ENCODE peak calls at places on chromosome 19, in nine cellular contexts. One of them, this sample, is unnamed.

GRCh38 chr19:48887861-48888612 is 10.5 kb downstream of the TULP2 start:
- DNase-seq in anterior cingulate cortex: no peak
- DNase-seq in activated gamma-delta T cell: no peak
- DNase-seq in amniotic stem cell: no peak
- DNase-seq in activated naive CD8-positive, alpha-beta T cell treated with anti-CD3 and anti-CD28 coated beads for 36 hours: no peak
- DNase-seq in hypothalamus: no peak
- DNase-seq in psoas muscle: no peak
- DNase-seq in glutamatergic neuron: no peak
- DNase-seq in stimulated activated naive CD8-positive, alpha-beta T cell treated with anti-CD3 and anti-CD28 coated beads, Interleukin-15, Interleukin-2, amounts not matched to agents 100 U/mL and 50 U/mL, for 24 hours: no peak
- DNase-seq in this sample: no peak

GRCh38 chr19:47255947-47256687 is at the start of gene CCDC9:
- DNase-seq in anterior cingulate cortex: peak; percentile 95
- DNase-seq in activated gamma-delta T cell: peak; percentile 95
- DNase-seq in amniotic stem cell: peak; percentile 95
- DNase-seq in activated naive CD8-positive, alpha-beta T cell treated with anti-CD3 and anti-CD28 coated beads for 36 hours: peak; percentile 98
- DNase-seq in hypothalamus: peak; percentile 99
- DNase-seq in psoas muscle: peak; percentile 99
- DNase-seq in glutamatergic neuron: peak; percentile 97
- DNase-seq in stimulated activated naive CD8-positive, alpha-beta T cell treated with anti-CD3 and anti-CD28 coated beads, Interleukin-15, Interleukin-2, amounts not matched to agents 100 U/mL and 50 U/mL, for 24 hours: peak; percentile 97
- DNase-seq in this sample: no peak

GRCh38 chr19:54391589-54392061 is 23.6 kb upstream of the TTYH1 start:
- DNase-seq in anterior cingulate cortex: no peak
- DNase-seq in activated gamma-delta T cell: no peak
- DNase-seq in amniotic stem cell: no peak
- DNase-seq in activated naive CD8-positive, alpha-beta T cell treated with anti-CD3 and anti-CD28 coated beads for 36 hours: no peak
- DNase-seq in hypothalamus: no peak
- DNase-seq in psoas muscle: no peak
- DNase-seq in glutamatergic neuron: no peak
- DNase-seq in stimulated activated naive CD8-positive, alpha-beta T cell treated with anti-CD3 and anti-CD28 coated beads, Interleukin-15, Interleukin-2, amounts not matched to agents 100 U/mL and 50 U/mL, for 24 hours: no peak
- DNase-seq in this sample: no peak

GRCh38 chr19:53991224-53992113 is at the start of gene CACNG6:
- DNase-seq in anterior cingulate cortex: no peak
- DNase-seq in activated gamma-delta T cell: no peak
- DNase-seq in amniotic stem cell: no peak
- DNase-seq in activated naive CD8-positive, alpha-beta T cell treated with anti-CD3 and anti-CD28 coated beads for 36 hours: no peak
- DNase-seq in hypothalamus: no peak
- DNase-seq in psoas muscle: peak; percentile 88
- DNase-seq in glutamatergic neuron: peak; percentile 54
- DNase-seq in stimulated activated naive CD8-positive, alpha-beta T cell treated with anti-CD3 and anti-CD28 coated beads, Interleukin-15, Interleukin-2, amounts not matched to agents 100 U/mL and 50 U/mL, for 24 hours: no peak
- DNase-seq in this sample: no peak

GRCh38 chr19:48413879-48414623 is 20.6 kb downstream of the GRIN2D start:
- DNase-seq in anterior cingulate cortex: no peak
- DNase-seq in activated gamma-delta T cell: no peak
- DNase-seq in amniotic stem cell: no peak
- DNase-seq in activated naive CD8-positive, alpha-beta T cell treated with anti-CD3 and anti-CD28 coated beads for 36 hours: no peak
- DNase-seq in hypothalamus: no peak
- DNase-seq in psoas muscle: no peak
- DNase-seq in glutamatergic neuron: no peak
- DNase-seq in stimulated activated naive CD8-positive, alpha-beta T cell treated with anti-CD3 and anti-CD28 coated beads, Interleukin-15, Interleukin-2, amounts not matched to agents 100 U/mL and 50 U/mL, for 24 hours: no peak
- DNase-seq in this sample: no peak

GRCh38 chr19:35068941-35069634 is 27.6 kb downstream of the HPN start:
- DNase-seq in anterior cingulate cortex: no peak
- DNase-seq in activated gamma-delta T cell: no peak
- DNase-seq in amniotic stem cell: no peak
- DNase-seq in activated naive CD8-positive, alpha-beta T cell treated with anti-CD3 and anti-CD28 coated beads for 36 hours: no peak
- DNase-seq in hypothalamus: no peak
- DNase-seq in psoas muscle: no peak
- DNase-seq in glutamatergic neuron: no peak
- DNase-seq in stimulated activated naive CD8-positive, alpha-beta T cell treated with anti-CD3 and anti-CD28 coated beads, Interleukin-15, Interleukin-2, amounts not matched to agents 100 U/mL and 50 U/mL, for 24 hours: no peak
- DNase-seq in this sample: no peak

GRCh38 chr19:54889566-54889965 is 15.5 kb downstream of the FCAR start:
- DNase-seq in anterior cingulate cortex: no peak
- DNase-seq in activated gamma-delta T cell: no peak
- DNase-seq in amniotic stem cell: no peak
- DNase-seq in activated naive CD8-positive, alpha-beta T cell treated with anti-CD3 and anti-CD28 coated beads for 36 hours: no peak
- DNase-seq in hypothalamus: no peak
- DNase-seq in psoas muscle: no peak
- DNase-seq in glutamatergic neuron: no peak
- DNase-seq in stimulated activated naive CD8-positive, alpha-beta T cell treated with anti-CD3 and anti-CD28 coated beads, Interleukin-15, Interleukin-2, amounts not matched to agents 100 U/mL and 50 U/mL, for 24 hours: no peak
- DNase-seq in this sample: no peak

GRCh38 chr19:42311612-42312160 is 1.4 kb upstream of the TMEM145 start:
- DNase-seq in anterior cingulate cortex: no peak
- DNase-seq in activated gamma-delta T cell: no peak
- DNase-seq in amniotic stem cell: no peak
- DNase-seq in activated naive CD8-positive, alpha-beta T cell treated with anti-CD3 and anti-CD28 coated beads for 36 hours: no peak
- DNase-seq in hypothalamus: no peak
- DNase-seq in psoas muscle: no peak
- DNase-seq in glutamatergic neuron: no peak
- DNase-seq in stimulated activated naive CD8-positive, alpha-beta T cell treated with anti-CD3 and anti-CD28 coated beads, Interleukin-15, Interleukin-2, amounts not matched to agents 100 U/mL and 50 U/mL, for 24 hours: no peak
- DNase-seq in this sample: peak; percentile 57

GRCh38 chr19:28563964-28564914 is 648.7 kb downstream of the UQCRFS1 start:
- DNase-seq in anterior cingulate cortex: no peak
- DNase-seq in activated gamma-delta T cell: no peak
- DNase-seq in amniotic stem cell: no peak
- DNase-seq in activated naive CD8-positive, alpha-beta T cell treated with anti-CD3 and anti-CD28 coated beads for 36 hours: no peak
- DNase-seq in hypothalamus: no peak
- DNase-seq in psoas muscle: no peak
- DNase-seq in glutamatergic neuron: no peak
- DNase-seq in stimulated activated naive CD8-positive, alpha-beta T cell treated with anti-CD3 and anti-CD28 coated beads, Interleukin-15, Interleukin-2, amounts not matched to agents 100 U/mL and 50 U/mL, for 24 hours: no peak
- DNase-seq in this sample: no peak

GRCh38 chr19:51289635-51290034 is 21.8 kb upstream of the IGLON5 start:
- DNase-seq in anterior cingulate cortex: no peak
- DNase-seq in activated gamma-delta T cell: no peak
- DNase-seq in amniotic stem cell: no peak
- DNase-seq in activated naive CD8-positive, alpha-beta T cell treated with anti-CD3 and anti-CD28 coated beads for 36 hours: no peak
- DNase-seq in hypothalamus: no peak
- DNase-seq in psoas muscle: no peak
- DNase-seq in glutamatergic neuron: no peak
- DNase-seq in stimulated activated naive CD8-positive, alpha-beta T cell treated with anti-CD3 and anti-CD28 coated beads, Interleukin-15, Interleukin-2, amounts not matched to agents 100 U/mL and 50 U/mL, for 24 hours: no peak
- DNase-seq in this sample: no peak

GRCh38 chr19:48844472-48844871 is 8.2 kb upstream of the HSD17B14 start:
- DNase-seq in anterior cingulate cortex: no peak
- DNase-seq in activated gamma-delta T cell: no peak
- DNase-seq in amniotic stem cell: no peak
- DNase-seq in activated naive CD8-positive, alpha-beta T cell treated with anti-CD3 and anti-CD28 coated beads for 36 hours: no peak
- DNase-seq in hypothalamus: no peak
- DNase-seq in psoas muscle: no peak
- DNase-seq in glutamatergic neuron: no peak
- DNase-seq in stimulated activated naive CD8-positive, alpha-beta T cell treated with anti-CD3 and anti-CD28 coated beads, Interleukin-15, Interleukin-2, amounts not matched to agents 100 U/mL and 50 U/mL, for 24 hours: no peak
- DNase-seq in this sample: peak; percentile 62

GRCh38 chr19:38216785-38217746 is 7.0 kb downstream of the DPF1 start:
- DNase-seq in anterior cingulate cortex: no peak
- DNase-seq in activated gamma-delta T cell: no peak
- DNase-seq in amniotic stem cell: no peak
- DNase-seq in activated naive CD8-positive, alpha-beta T cell treated with anti-CD3 and anti-CD28 coated beads for 36 hours: no peak
- DNase-seq in hypothalamus: no peak
- DNase-seq in psoas muscle: no peak
- DNase-seq in glutamatergic neuron: no peak
- DNase-seq in stimulated activated naive CD8-positive, alpha-beta T cell treated with anti-CD3 and anti-CD28 coated beads, Interleukin-15, Interleukin-2, amounts not matched to agents 100 U/mL and 50 U/mL, for 24 hours: no peak
- DNase-seq in this sample: no peak

GRCh38 chr19:28899703-28900102 is 313.2 kb downstream of the UQCRFS1 start:
- DNase-seq in anterior cingulate cortex: no peak
- DNase-seq in activated gamma-delta T cell: no peak
- DNase-seq in amniotic stem cell: no peak
- DNase-seq in activated naive CD8-positive, alpha-beta T cell treated with anti-CD3 and anti-CD28 coated beads for 36 hours: no peak
- DNase-seq in hypothalamus: no peak
- DNase-seq in psoas muscle: no peak
- DNase-seq in glutamatergic neuron: no peak
- DNase-seq in stimulated activated naive CD8-positive, alpha-beta T cell treated with anti-CD3 and anti-CD28 coated beads, Interleukin-15, Interleukin-2, amounts not matched to agents 100 U/mL and 50 U/mL, for 24 hours: no peak
- DNase-seq in this sample: no peak

GRCh38 chr19:35462476-35462953 is 14.5 kb downstream of the FFAR2 start:
- DNase-seq in anterior cingulate cortex: no peak
- DNase-seq in activated gamma-delta T cell: no peak
- DNase-seq in amniotic stem cell: no peak
- DNase-seq in activated naive CD8-positive, alpha-beta T cell treated with anti-CD3 and anti-CD28 coated beads for 36 hours: no peak
- DNase-seq in hypothalamus: no peak
- DNase-seq in psoas muscle: no peak
- DNase-seq in glutamatergic neuron: no peak
- DNase-seq in stimulated activated naive CD8-positive, alpha-beta T cell treated with anti-CD3 and anti-CD28 coated beads, Interleukin-15, Interleukin-2, amounts not matched to agents 100 U/mL and 50 U/mL, for 24 hours: peak; percentile 35
- DNase-seq in this sample: no peak

GRCh38 chr19:58123354-58123753 is 25.3 kb upstream of the ZSCAN18 start:
- DNase-seq in anterior cingulate cortex: no peak
- DNase-seq in activated gamma-delta T cell: no peak
- DNase-seq in amniotic stem cell: no peak
- DNase-seq in activated naive CD8-positive, alpha-beta T cell treated with anti-CD3 and anti-CD28 coated beads for 36 hours: no peak
- DNase-seq in hypothalamus: no peak
- DNase-seq in psoas muscle: no peak
- DNase-seq in glutamatergic neuron: no peak
- DNase-seq in stimulated activated naive CD8-positive, alpha-beta T cell treated with anti-CD3 and anti-CD28 coated beads, Interleukin-15, Interleukin-2, amounts not matched to agents 100 U/mL and 50 U/mL, for 24 hours: no peak
- DNase-seq in this sample: no peak

GRCh38 chr19:17749912-17750317 is 1.4 kb upstream of the FCHO1 start:
- DNase-seq in anterior cingulate cortex: no peak
- DNase-seq in activated gamma-delta T cell: no peak
- DNase-seq in amniotic stem cell: no peak
- DNase-seq in activated naive CD8-positive, alpha-beta T cell treated with anti-CD3 and anti-CD28 coated beads for 36 hours: peak; percentile 28
- DNase-seq in hypothalamus: no peak
- DNase-seq in psoas muscle: no peak
- DNase-seq in glutamatergic neuron: no peak
- DNase-seq in stimulated activated naive CD8-positive, alpha-beta T cell treated with anti-CD3 and anti-CD28 coated beads, Interleukin-15, Interleukin-2, amounts not matched to agents 100 U/mL and 50 U/mL, for 24 hours: peak; percentile 35
- DNase-seq in this sample: no peak

GRCh38 chr19:15299568-15300409 is 32.5 kb downstream of the BRD4 start:
- DNase-seq in anterior cingulate cortex: no peak
- DNase-seq in activated gamma-delta T cell: no peak
- DNase-seq in amniotic stem cell: peak; percentile 87
- DNase-seq in activated naive CD8-positive, alpha-beta T cell treated with anti-CD3 and anti-CD28 coated beads for 36 hours: no peak
- DNase-seq in hypothalamus: no peak
- DNase-seq in psoas muscle: no peak
- DNase-seq in glutamatergic neuron: no peak
- DNase-seq in stimulated activated naive CD8-positive, alpha-beta T cell treated with anti-CD3 and anti-CD28 coated beads, Interleukin-15, Interleukin-2, amounts not matched to agents 100 U/mL and 50 U/mL, for 24 hours: no peak
- DNase-seq in this sample: no peak

GRCh38 chr19:39825531-39826076 is 8.4 kb downstream of the DYRK1B start:
- DNase-seq in anterior cingulate cortex: no peak
- DNase-seq in activated gamma-delta T cell: no peak
- DNase-seq in amniotic stem cell: no peak
- DNase-seq in activated naive CD8-positive, alpha-beta T cell treated with anti-CD3 and anti-CD28 coated beads for 36 hours: no peak
- DNase-seq in hypothalamus: no peak
- DNase-seq in psoas muscle: peak; percentile 59
- DNase-seq in glutamatergic neuron: no peak
- DNase-seq in stimulated activated naive CD8-positive, alpha-beta T cell treated with anti-CD3 and anti-CD28 coated beads, Interleukin-15, Interleukin-2, amounts not matched to agents 100 U/mL and 50 U/mL, for 24 hours: no peak
- DNase-seq in this sample: no peak

GRCh38 chr19:42170052-42170451 is 37.8 kb upstream of the POU2F2 start:
- DNase-seq in anterior cingulate cortex: no peak
- DNase-seq in activated gamma-delta T cell: no peak
- DNase-seq in amniotic stem cell: no peak
- DNase-seq in activated naive CD8-positive, alpha-beta T cell treated with anti-CD3 and anti-CD28 coated beads for 36 hours: no peak
- DNase-seq in hypothalamus: no peak
- DNase-seq in psoas muscle: no peak
- DNase-seq in glutamatergic neuron: no peak
- DNase-seq in stimulated activated naive CD8-positive, alpha-beta T cell treated with anti-CD3 and anti-CD28 coated beads, Interleukin-15, Interleukin-2, amounts not matched to agents 100 U/mL and 50 U/mL, for 24 hours: no peak
- DNase-seq in this sample: no peak

GRCh38 chr19:36574762-36575161 is 1.7 kb upstream of the ZNF529 start:
- DNase-seq in anterior cingulate cortex: no peak
- DNase-seq in activated gamma-delta T cell: no peak
- DNase-seq in amniotic stem cell: no peak
- DNase-seq in activated naive CD8-positive, alpha-beta T cell treated with anti-CD3 and anti-CD28 coated beads for 36 hours: no peak
- DNase-seq in hypothalamus: no peak
- DNase-seq in psoas muscle: no peak
- DNase-seq in glutamatergic neuron: no peak
- DNase-seq in stimulated activated naive CD8-positive, alpha-beta T cell treated with anti-CD3 and anti-CD28 coated beads, Interleukin-15, Interleukin-2, amounts not matched to agents 100 U/mL and 50 U/mL, for 24 hours: no peak
- DNase-seq in this sample: no peak

GRCh38 chr19:48826606-48827020 is 9.7 kb downstream of the HSD17B14 start:
- DNase-seq in anterior cingulate cortex: no peak
- DNase-seq in activated gamma-delta T cell: no peak
- DNase-seq in amniotic stem cell: no peak
- DNase-seq in activated naive CD8-positive, alpha-beta T cell treated with anti-CD3 and anti-CD28 coated beads for 36 hours: no peak
- DNase-seq in hypothalamus: no peak
- DNase-seq in psoas muscle: no peak
- DNase-seq in glutamatergic neuron: peak; percentile 31
- DNase-seq in stimulated activated naive CD8-positive, alpha-beta T cell treated with anti-CD3 and anti-CD28 coated beads, Interleukin-15, Interleukin-2, amounts not matched to agents 100 U/mL and 50 U/mL, for 24 hours: no peak
- DNase-seq in this sample: no peak

GRCh38 chr19:7550169-7550770 is 14.8 kb downstream of the PNPLA6 start:
- DNase-seq in anterior cingulate cortex: no peak
- DNase-seq in activated gamma-delta T cell: no peak
- DNase-seq in amniotic stem cell: no peak
- DNase-seq in activated naive CD8-positive, alpha-beta T cell treated with anti-CD3 and anti-CD28 coated beads for 36 hours: no peak
- DNase-seq in hypothalamus: no peak
- DNase-seq in psoas muscle: peak; percentile 63
- DNase-seq in glutamatergic neuron: no peak
- DNase-seq in stimulated activated naive CD8-positive, alpha-beta T cell treated with anti-CD3 and anti-CD28 coated beads, Interleukin-15, Interleukin-2, amounts not matched to agents 100 U/mL and 50 U/mL, for 24 hours: no peak
- DNase-seq in this sample: no peak

GRCh38 chr19:52897149-52897935 is at the start of gene ZNF320:
- DNase-seq in anterior cingulate cortex: peak; percentile 91
- DNase-seq in activated gamma-delta T cell: peak; percentile 71
- DNase-seq in amniotic stem cell: peak; percentile 89
- DNase-seq in activated naive CD8-positive, alpha-beta T cell treated with anti-CD3 and anti-CD28 coated beads for 36 hours: peak; percentile 96
- DNase-seq in hypothalamus: peak; percentile 92
- DNase-seq in psoas muscle: peak; percentile 97
- DNase-seq in glutamatergic neuron: peak; percentile 99
- DNase-seq in stimulated activated naive CD8-positive, alpha-beta T cell treated with anti-CD3 and anti-CD28 coated beads, Interleukin-15, Interleukin-2, amounts not matched to agents 100 U/mL and 50 U/mL, for 24 hours: peak; percentile 93
- DNase-seq in this sample: peak; percentile 97

GRCh38 chr19:6730153-6730804 is 7.1 kb downstream of the GPR108 start:
- DNase-seq in anterior cingulate cortex: peak; percentile 63
- DNase-seq in activated gamma-delta T cell: no peak
- DNase-seq in amniotic stem cell: no peak
- DNase-seq in activated naive CD8-positive, alpha-beta T cell treated with anti-CD3 and anti-CD28 coated beads for 36 hours: peak; percentile 56
- DNase-seq in hypothalamus: peak; percentile 33
- DNase-seq in psoas muscle: peak; percentile 70
- DNase-seq in glutamatergic neuron: peak; percentile 40
- DNase-seq in stimulated activated naive CD8-positive, alpha-beta T cell treated with anti-CD3 and anti-CD28 coated beads, Interleukin-15, Interleukin-2, amounts not matched to agents 100 U/mL and 50 U/mL, for 24 hours: peak; percentile 73
- DNase-seq in this sample: peak; percentile 46

GRCh38 chr19:49168421-49168820 is 10.8 kb downstream of the TRPM4 start:
- DNase-seq in anterior cingulate cortex: no peak
- DNase-seq in activated gamma-delta T cell: no peak
- DNase-seq in amniotic stem cell: no peak
- DNase-seq in activated naive CD8-positive, alpha-beta T cell treated with anti-CD3 and anti-CD28 coated beads for 36 hours: no peak
- DNase-seq in hypothalamus: no peak
- DNase-seq in psoas muscle: no peak
- DNase-seq in glutamatergic neuron: no peak
- DNase-seq in stimulated activated naive CD8-positive, alpha-beta T cell treated with anti-CD3 and anti-CD28 coated beads, Interleukin-15, Interleukin-2, amounts not matched to agents 100 U/mL and 50 U/mL, for 24 hours: no peak
- DNase-seq in this sample: no peak

GRCh38 chr19:50461066-50461875 is 15.0 kb upstream of the EMC10 start:
- DNase-seq in anterior cingulate cortex: no peak
- DNase-seq in activated gamma-delta T cell: no peak
- DNase-seq in amniotic stem cell: peak; percentile 5
- DNase-seq in activated naive CD8-positive, alpha-beta T cell treated with anti-CD3 and anti-CD28 coated beads for 36 hours: peak; percentile 51
- DNase-seq in hypothalamus: no peak
- DNase-seq in psoas muscle: peak; percentile 68
- DNase-seq in glutamatergic neuron: peak; percentile 76
- DNase-seq in stimulated activated naive CD8-positive, alpha-beta T cell treated with anti-CD3 and anti-CD28 coated beads, Interleukin-15, Interleukin-2, amounts not matched to agents 100 U/mL and 50 U/mL, for 24 hours: peak; percentile 70
- DNase-seq in this sample: peak; percentile 85

GRCh38 chr19:18700501-18701249 is 17.2 kb downstream of the CRTC1 start:
- DNase-seq in anterior cingulate cortex: peak; percentile 24
- DNase-seq in activated gamma-delta T cell: peak; percentile 43
- DNase-seq in amniotic stem cell: peak; percentile 2
- DNase-seq in activated naive CD8-positive, alpha-beta T cell treated with anti-CD3 and anti-CD28 coated beads for 36 hours: peak; percentile 73
- DNase-seq in hypothalamus: peak; percentile 10
- DNase-seq in psoas muscle: peak; percentile 92
- DNase-seq in glutamatergic neuron: peak; percentile 77
- DNase-seq in stimulated activated naive CD8-positive, alpha-beta T cell treated with anti-CD3 and anti-CD28 coated beads, Interleukin-15, Interleukin-2, amounts not matched to agents 100 U/mL and 50 U/mL, for 24 hours: peak; percentile 74
- DNase-seq in this sample: peak; percentile 96

GRCh38 chr19:33302175-33302973 is at the start of gene CEBPA:
- DNase-seq in anterior cingulate cortex: peak; percentile 63
- DNase-seq in activated gamma-delta T cell: peak; percentile 63
- DNase-seq in amniotic stem cell: peak; percentile 50
- DNase-seq in activated naive CD8-positive, alpha-beta T cell treated with anti-CD3 and anti-CD28 coated beads for 36 hours: peak; percentile 84
- DNase-seq in hypothalamus: peak; percentile 66
- DNase-seq in psoas muscle: peak; percentile 93
- DNase-seq in glutamatergic neuron: peak; percentile 87
- DNase-seq in stimulated activated naive CD8-positive, alpha-beta T cell treated with anti-CD3 and anti-CD28 coated beads, Interleukin-15, Interleukin-2, amounts not matched to agents 100 U/mL and 50 U/mL, for 24 hours: peak; percentile 75
- DNase-seq in this sample: peak; percentile 97

GRCh38 chr19:43754312-43754561 is 525 bp downstream of the SMG9 start:
- DNase-seq in anterior cingulate cortex: no peak
- DNase-seq in activated gamma-delta T cell: no peak
- DNase-seq in amniotic stem cell: no peak
- DNase-seq in activated naive CD8-positive, alpha-beta T cell treated with anti-CD3 and anti-CD28 coated beads for 36 hours: no peak
- DNase-seq in hypothalamus: no peak
- DNase-seq in psoas muscle: no peak
- DNase-seq in glutamatergic neuron: no peak
- DNase-seq in stimulated activated naive CD8-positive, alpha-beta T cell treated with anti-CD3 and anti-CD28 coated beads, Interleukin-15, Interleukin-2, amounts not matched to agents 100 U/mL and 50 U/mL, for 24 hours: no peak
- DNase-seq in this sample: no peak

This sample was measured in D341Med.